ENCODE peak calls at places on chromosomes 4 and X, in eight cellular contexts. T is fibroblast of lung, A is MM.1S, W is K562, Q is keratinocyte, N is OCI-LY7, R is endothelial cell of umbilical vein, L is DND-41. M is an unnamed sample.

GRCh38 chr4:146333187-146333894 is 119.0 kb downstream of the REELD1 start:
- DNase-seq in R (no peak), A (peak; percentile 74), L (peak; percentile 71), Q (no peak), W (no peak), T (peak; percentile 68), N (peak; percentile 14), M (peak; percentile 41)

GRCh38 chrX:7996414-7996813 is 69.2 kb upstream of the PNPLA4 start:
- DNase-seq in N (peak; percentile 34), Q (no peak), T (peak; percentile 55), A (peak; percentile 28), R (peak; percentile 18), L (peak; percentile 23), W (peak; percentile 43), M (no peak)

GRCh38 chr4:7691992-7692391 is 247.7 kb downstream of the AFAP1 start:
- DNase-seq in A (no peak), N (no peak), Q (no peak), T (no peak), W (no peak), L (no peak), R (no peak), M (peak; percentile 58)

GRCh38 chr4:102318105-102318504 is 27.2 kb downstream of the SLC39A8 start:
- DNase-seq in R (no peak), L (no peak), W (no peak), A (no peak), Q (no peak), T (no peak), N (no peak), M (no peak)

GRCh38 chr4:100169796-100170485 is 20.3 kb downstream of the DDIT4L start:
- DNase-seq in L (no peak), N (no peak), Q (no peak), A (no peak), R (no peak), W (no peak), T (no peak), M (no peak)

GRCh38 chr4:132792305-132792704 is 356.8 kb upstream of the PCDH10 start:
- DNase-seq in L (no peak), R (no peak), N (no peak), W (no peak), A (no peak), Q (no peak), T (no peak), M (no peak)

GRCh38 chrX:52015794-52016193 is 53.2 kb downstream of the MAGED4B start:
- DNase-seq in A (no peak), L (no peak), R (no peak), N (no peak), Q (no peak), T (no peak), W (no peak), M (no peak)

GRCh38 chr4:154519214-154519613 is 27.6 kb upstream of the DCHS2 start:
- DNase-seq in L (no peak), W (peak; percentile 27), R (no peak), T (no peak), N (no peak), Q (no peak), A (no peak), M (no peak)

GRCh38 chrX:47637546-47638195 is 7.9 kb upstream of the CFP start:
- DNase-seq in R (peak; percentile 86), A (no peak), N (no peak), Q (no peak), L (no peak), W (no peak), T (no peak), M (peak; percentile 94)

GRCh38 chrX:147735364-147735763 is 176.4 kb upstream of the FMR1 start:
- DNase-seq in A (no peak), W (no peak), T (no peak), Q (no peak), R (no peak), N (no peak), L (no peak), M (no peak)

GRCh38 chr4:153204247-153205027 is at the start of gene TRIM2:
- DNase-seq in R (peak; percentile 67), T (peak; percentile 85), Q (no peak), L (no peak), N (no peak), A (no peak), W (peak; percentile 73), M (peak; percentile 89)

GRCh38 chr4:142534994-142535393 is 311.1 kb downstream of the INPP4B start:
- DNase-seq in L (no peak), T (no peak), R (no peak), Q (no peak), W (no peak), N (no peak), A (no peak), M (no peak)

GRCh38 chrX:55767100-55767499 is 49.6 kb downstream of the RRAGB start:
- DNase-seq in R (no peak), Q (no peak), T (peak; percentile 22), N (no peak), W (no peak), L (no peak), A (no peak), M (no peak)

GRCh38 chr4:39255916-39256315 is 73.6 kb downstream of the WDR19 start:
- DNase-seq in W (no peak), A (no peak), R (peak; percentile 90), N (no peak), T (no peak), L (no peak), Q (no peak), M (no peak)

GRCh38 chr4:114780205-114780604 is 181.6 kb downstream of the UGT8 start:
- DNase-seq in W (no peak), A (peak; percentile 9), N (peak; percentile 4), T (peak; percentile 42), Q (no peak), L (no peak), R (peak; percentile 9), M (no peak)

GRCh38 chrX:39397561-39398200 is 596.4 kb downstream of the MID1IP1 start:
- DNase-seq in A (no peak), R (no peak), T (no peak), N (no peak), Q (no peak), W (no peak), L (no peak), M (no peak)

GRCh38 chr4:102037566-102037965 is 247.0 kb downstream of the BANK1 start:
- DNase-seq in A (no peak), Q (no peak), N (no peak), L (no peak), W (no peak), T (no peak), R (no peak), M (no peak)

GRCh38 chrX:110853610-110854009 is 58.0 kb upstream of the CHRDL1 start:
- DNase-seq in L (no peak), R (no peak), N (no peak), Q (no peak), A (peak; percentile 23), W (no peak), T (peak; percentile 7), M (peak; percentile 67)

GRCh38 chr4:22170353-22170752 is 221.8 kb upstream of the KCNIP4 start:
- DNase-seq in Q (peak; percentile 9), N (no peak), R (no peak), L (no peak), T (peak; percentile 69), A (no peak), W (no peak), M (peak; percentile 90)

GRCh38 chr4:106369456-106370060 is 980 bp upstream of the GIMD1 start:
- DNase-seq in R (peak; percentile 85), W (peak; percentile 79), L (peak; percentile 49), A (peak; percentile 70), N (peak; percentile 64), Q (peak; percentile 52), T (peak; percentile 86), M (no peak)

DNA sequence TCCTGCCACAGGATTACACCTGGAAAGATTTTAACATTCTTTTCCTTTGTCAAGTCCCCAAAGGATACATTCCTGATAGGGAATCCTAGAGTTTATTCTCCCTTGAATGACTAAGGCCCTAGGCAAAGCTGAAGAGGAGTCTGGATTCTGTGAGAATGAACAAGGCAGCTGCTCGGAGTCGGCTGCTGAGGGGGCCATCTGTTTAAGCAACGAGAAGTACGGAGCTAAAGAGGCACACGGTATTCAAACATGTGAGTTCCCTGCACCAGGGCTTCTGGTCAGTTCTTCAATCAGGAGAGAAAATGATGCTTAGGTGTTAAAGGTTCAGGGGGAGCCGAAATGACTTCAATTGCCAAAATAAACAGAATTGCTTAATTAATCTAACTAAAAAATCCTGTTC is 97.6 kb downstream of the MGST2 start:
- DNase-seq in T (no peak), L (no peak), W (no peak), N (no peak), R (no peak), Q (no peak), A (no peak), M (no peak)
- H3K4me3 ChIP-seq in T (no peak overlapping the region), L (no peak overlapping the region), W (no peak overlapping the region), N (no peak overlapping the region), R (no peak overlapping the region), Q (no peak overlapping the region), A (no peak overlapping the region), M (no peak overlapping the region)

GRCh38 chrX:97322401-97322800 is 438.7 kb downstream of the RPA4 start:
- DNase-seq in Q (no peak), A (no peak), N (no peak), T (no peak), R (no peak), W (no peak), L (no peak), M (no peak)
- H2AFZ ChIP-seq in Q (no peak overlapping the region), A (no peak overlapping the region), N (no peak overlapping the region), T (no peak overlapping the region), R (no peak overlapping the region), W (no peak overlapping the region), L (no peak overlapping the region), M (no peak overlapping the region)

DNA sequence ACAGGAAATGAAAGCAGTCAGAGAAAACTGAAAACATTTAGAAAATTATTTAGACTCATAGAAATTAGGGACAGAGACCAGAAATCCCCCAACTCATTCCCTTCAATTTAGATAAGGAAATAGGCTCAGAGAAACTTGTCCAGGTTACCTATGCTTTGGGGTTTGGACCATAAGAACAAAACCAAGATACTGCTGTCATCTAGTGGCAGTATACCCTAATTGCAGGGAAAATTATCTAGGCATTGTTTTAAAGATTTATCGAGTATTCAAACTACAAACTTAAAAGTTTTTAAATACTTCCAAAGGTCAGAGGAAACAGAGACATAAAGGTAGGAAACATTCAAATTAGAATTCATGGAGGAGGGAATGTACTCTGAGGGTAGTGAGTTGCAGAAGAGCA is 67.0 kb upstream of the KLHL13 start:
- DNase-seq in T (no peak), Q (no peak), A (no peak), R (no peak), N (no peak), L (no peak), W (no peak), M (no peak)
- TF ChIP-seq CTCF in T (no peak), Q (peak; percentile 36), A (peak; percentile 37), R (no peak), N (peak; percentile 53), L (no peak), W (no peak), M (no peak)

DNA sequence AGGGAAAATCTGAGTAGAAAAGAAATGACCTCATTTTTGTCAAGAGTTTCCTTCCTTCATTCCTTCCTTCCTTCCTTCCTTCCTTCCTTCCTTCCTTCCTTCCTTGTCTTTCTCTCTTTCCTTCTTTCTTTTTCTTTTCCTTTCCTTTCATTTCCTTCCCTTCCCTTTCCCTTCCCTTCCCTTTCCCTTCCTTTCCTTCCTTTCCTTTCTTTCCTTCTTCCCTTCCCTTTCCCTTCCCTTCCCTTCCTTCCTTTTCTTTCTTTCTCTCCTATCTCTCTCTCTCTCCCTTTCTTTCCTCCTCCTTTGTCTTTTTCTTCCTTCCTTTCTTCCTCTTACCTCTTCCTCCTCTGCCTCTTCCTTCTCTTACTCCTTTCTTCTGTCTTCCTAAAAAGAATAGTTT is 347.6 kb downstream of the FAM47A start:
- DNase-seq in L (no peak), R (no peak), W (no peak), Q (no peak), A (no peak), T (no peak), N (no peak), M (no peak)
- H3K4me3 ChIP-seq in L (no peak overlapping the region), R (no peak overlapping the region), W (no peak overlapping the region), Q (no peak overlapping the region), A (no peak overlapping the region), T (no peak overlapping the region), N (no peak overlapping the region), M (no peak overlapping the region)